ENCODE peak calls at places on chromosomes 7 and 10, in ten cellular contexts. H is stimulated activated CD4-positive, alpha-beta T cell treated with anti-CD3 and anti-CD28 coated beads, Interleukin-1b, Interleukin-23, amount 100 ng/mL, for 24 hours; W is gastrocnemius medialis; G is SW480; K is activated T-helper 2 cell treated with anti-CD3 and anti-CD28 coated beads, Interferon-gamma antibody, Interleukin-2, Interleukin-4, amounts not matched to agents 10 μg/mL and 5 μg/mL and 100 μg/mL, durations not matched to agents 14 hours and 24 hours and 36 hours; M is stimulated activated naive B cell treated with anti-CD40 and anti-IgM and Interleukin-4, amounts not matched to agents 10 μg/mL and 1 μg/mL and 100 μg/mL, for 72 hours; B is activated naive CD8-positive, alpha-beta T cell treated with anti-CD3 and anti-CD28 coated beads, Interleukin-2, amount 50 U/mL, for 16 hours; A is EL; C is NCI-H2081 treated with DMSO at 0.1 percent for 48 hours; N is NCI-H1092. O is an unnamed sample.
A peak's percentile ranks its signal among the peaks of the same experiment; 100 is the strongest.

GRCh38 chr7:47465191-47465590 is 116.7 kb downstream of the TNS3 start:
- DNase-seq in H (no peak), W (peak; percentile 72), G (no peak), K (no peak), M (no peak), B (no peak), A (no peak), C (no peak), N (no peak), O (no peak)

GRCh38 chr7:43071604-43072003 is 40.8 kb upstream of the HECW1 start:
- DNase-seq in H (no peak), W (no peak), G (peak; percentile 20), K (no peak), M (no peak), B (no peak), A (peak; percentile 26), C (no peak), N (no peak), O (peak; percentile 6)

GRCh38 chr7:95871078-95871848 is 98.9 kb downstream of the DYNC1I1 start:
- DNase-seq in H (no peak), W (no peak), G (peak; percentile 76), K (no peak), M (no peak), B (no peak), A (peak; percentile 55), C (peak; percentile 11), N (peak; percentile 68), O (peak; percentile 79)

GRCh38 chr7:132024290-132024689 is 467.9 kb upstream of the PODXL start:
- DNase-seq in H (no peak), W (no peak), G (no peak), K (no peak), M (no peak), B (no peak), A (no peak), C (no peak), N (no peak), O (no peak)

GRCh38 chr10:19745672-19746071 is 70.6 kb upstream of the PLXDC2 start:
- DNase-seq in H (no peak), W (no peak), G (no peak), K (no peak), M (no peak), B (no peak), A (no peak), C (no peak), N (no peak), O (no peak)

GRCh38 chr10:94314913-94315545 is 47.7 kb downstream of the NOC3L start:
- DNase-seq in H (no peak), W (no peak), G (no peak), K (no peak), M (no peak), B (no peak), A (no peak), C (no peak), N (no peak), O (no peak)

GRCh38 chr10:21870849-21871248 is 132.7 kb downstream of the DNAJC1 start:
- DNase-seq in H (no peak), W (no peak), G (no peak), K (no peak), M (no peak), B (no peak), A (no peak), C (no peak), N (no peak), O (no peak)

GRCh38 chr7:14936530-14936929 is 34.0 kb upstream of the DGKB start:
- DNase-seq in H (no peak), W (no peak), G (no peak), K (no peak), M (no peak), B (no peak), A (no peak), C (no peak), N (no peak), O (peak; percentile 78)

GRCh38 chr7:19377611-19378339 is 232.6 kb upstream of the FERD3L start:
- DNase-seq in H (no peak), W (no peak), G (no peak), K (no peak), M (no peak), B (no peak), A (peak; percentile 73), C (peak; percentile 81), N (peak; percentile 90), O (no peak)

GRCh38 chr10:88417337-88417736 is 165.8 kb downstream of the RNLS start:
- DNase-seq in H (no peak), W (no peak), G (no peak), K (no peak), M (no peak), B (no peak), A (no peak), C (no peak), N (no peak), O (no peak)

GRCh38 chr10:53839437-53840039 is 961.5 kb downstream of the PCDH15 start:
- DNase-seq in H (no peak), W (no peak), G (peak; percentile 40), K (no peak), M (no peak), B (no peak), A (no peak), C (peak; percentile 1), N (no peak), O (peak; percentile 65)